ENCODE peak calls at places on chromosomes 3 and 15, in ten cellular contexts. G is body of pancreas, W is A673, T is astrocyte, L is ovary, K is upper lobe of right lung, E is AG10803, V is tibial artery, X is heart right ventricle, C is fibroblast of the aortic adventitia. O is an unnamed sample.

GRCh38 chr3:134621824-134622223 is 29.0 kb downstream of the KY start:
- DNase-seq in G (no peak), W (no peak), T (no peak), L (no peak), K (no peak), E (no peak), V (no peak), X (no peak), C (peak; percentile 81), O (no peak)

GRCh38 chr3:99544819-99545281 is 93.5 kb upstream of the COL8A1 start:
- DNase-seq in G (peak; percentile 3), W (no peak), T (peak; percentile 71), L (no peak), K (no peak), E (peak; percentile 89), V (peak; percentile 47), X (no peak), C (peak; percentile 47), O (peak; percentile 23)

GRCh38 chr3:25448750-25449684 is 21.0 kb downstream of the RARB start:
- DNase-seq in G (peak; percentile 57), W (peak; percentile 90), T (peak; percentile 82), L (peak; percentile 86), K (peak; percentile 86), E (peak; percentile 71), V (peak; percentile 89), X (peak; percentile 92), C (peak; percentile 73), O (peak; percentile 92)

GRCh38 chr3:147521646-147522045 is 112.5 kb downstream of the ZIC1 start:
- DNase-seq in G (no peak), W (no peak), T (peak; percentile 65), L (no peak), K (no peak), E (peak; percentile 42), V (no peak), X (no peak), C (peak; percentile 63), O (no peak)

GRCh38 chr15:39369768-39370167 is 211.1 kb upstream of the THBS1 start:
- DNase-seq in G (no peak), W (no peak), T (no peak), L (no peak), K (no peak), E (no peak), V (no peak), X (no peak), C (no peak), O (no peak)

GRCh38 chr3:44339990-44340389 is 1.4 kb downstream of the TCAIM start:
- DNase-seq in G (no peak), W (no peak), T (no peak), L (no peak), K (no peak), E (no peak), V (no peak), X (no peak), C (no peak), O (no peak)

GRCh38 chr15:38768970-38769369 is 204.4 kb upstream of the RASGRP1 start:
- DNase-seq in G (peak; percentile 7), W (no peak), T (peak; percentile 13), L (peak; percentile 24), K (no peak), E (peak; percentile 84), V (peak; percentile 31), X (no peak), C (peak; percentile 68), O (no peak)

GRCh38 chr15:48897144-48897814 is 19.3 kb downstream of the EID1 start:
- DNase-seq in G (no peak), W (no peak), T (peak; percentile 69), L (no peak), K (no peak), E (peak; percentile 77), V (no peak), X (no peak), C (peak; percentile 84), O (no peak)

GRCh38 chr3:176403531-176403930 is 793.8 kb downstream of the TBL1XR1 start:
- DNase-seq in G (no peak), W (no peak), T (no peak), L (no peak), K (no peak), E (no peak), V (no peak), X (no peak), C (no peak), O (no peak)

GRCh38 chr15:61697796-61698195 is 362.5 kb downstream of the VPS13C start:
- DNase-seq in G (no peak), W (no peak), T (no peak), L (no peak), K (no peak), E (no peak), V (no peak), X (no peak), C (no peak), O (no peak)

GRCh38 chr15:100247228-100248225 is 94.2 kb downstream of the ADAMTS17 start:
- DNase-seq in G (no peak), W (no peak), T (no peak), L (no peak), K (no peak), E (no peak), V (no peak), X (no peak), C (no peak), O (no peak)

GRCh38 chr3:33652736-33653135 is 65.3 kb downstream of the CLASP2 start:
- DNase-seq in G (no peak), W (peak; percentile 19), T (no peak), L (no peak), K (no peak), E (no peak), V (no peak), X (no peak), C (no peak), O (no peak)

GRCh38 chr15:47442366-47442765 is 274.9 kb upstream of the SEMA6D start:
- DNase-seq in G (no peak), W (no peak), T (no peak), L (no peak), K (no peak), E (no peak), V (no peak), X (no peak), C (no peak), O (no peak)

GRCh38 chr3:46289551-46289950 is 47.3 kb downstream of the CCR3 start:
- DNase-seq in G (no peak), W (no peak), T (no peak), L (no peak), K (no peak), E (no peak), V (no peak), X (no peak), C (no peak), O (no peak)

GRCh38 chr3:39124876-39125836 is 17.7 kb downstream of the TTC21A start:
- DNase-seq in G (peak; percentile 68), W (no peak), T (no peak), L (no peak), K (no peak), E (peak; percentile 62), V (no peak), X (no peak), C (peak; percentile 63), O (no peak)

GRCh38 chr3:23723930-23724329 is 81.8 kb upstream of the UBE2E1 start:
- DNase-seq in G (no peak), W (no peak), T (no peak), L (no peak), K (no peak), E (no peak), V (no peak), X (no peak), C (no peak), O (no peak)

GRCh38 chr3:8488877-8489865 is 12.5 kb upstream of the LMCD1 start:
- DNase-seq in G (no peak), W (no peak), T (no peak), L (no peak), K (no peak), E (peak; percentile 71), V (no peak), X (no peak), C (peak; percentile 63), O (no peak)

GRCh38 chr15:56732881-56733130 is 503 bp downstream of the ZNF280D start:
- DNase-seq in G (no peak), W (no peak), T (peak; percentile 55), L (no peak), K (no peak), E (no peak), V (peak; percentile 56), X (no peak), C (no peak), O (no peak)
- H3K4me3 ChIP-seq in G (peak overlapping the region; percentile 45), W (peak overlapping the region; percentile 59), T (peak overlapping the region; percentile 77), L (peak overlapping the region; percentile 86), K (peak overlapping the region; percentile 68), E (peak overlapping the region; percentile 71), V (peak overlapping the region; percentile 84), X (peak overlapping the region; percentile 63), C (peak overlapping the region; percentile 81), O (peak overlapping the region; percentile 75)

GRCh38 chr15:70245932-70246622 is 148.4 kb upstream of the TLE3 start:
- DNase-seq in G (peak; percentile 65), W (no peak), T (peak; percentile 48), L (no peak), K (peak; percentile 76), E (peak; percentile 46), V (peak; percentile 47), X (no peak), C (no peak), O (peak; percentile 41)
- TF ChIP-seq CTCF in G (no peak), W (no peak), T (no peak), L (no peak), K (no peak), E (no peak), V (no peak), X (no peak), C (no peak), O (no peak)

GRCh38 chr3:21542656-21543379 is 208.2 kb downstream of the ZNF385D start:
- DNase-seq in G (no peak), W (no peak), T (no peak), L (no peak), K (no peak), E (no peak), V (no peak), X (no peak), C (no peak), O (no peak)
- H3K4me3 ChIP-seq in G (no peak overlapping the region), W (no peak overlapping the region), T (no peak overlapping the region), L (no peak overlapping the region), K (no peak overlapping the region), E (no peak overlapping the region), V (no peak overlapping the region), X (no peak overlapping the region), C (no peak overlapping the region), O (no peak overlapping the region)

GRCh38 chr3:172126741-172127140 is 87.4 kb downstream of the FNDC3B start:
- DNase-seq in G (no peak), W (no peak), T (no peak), L (no peak), K (no peak), E (no peak), V (no peak), X (no peak), C (no peak), O (no peak)

GRCh38 chr3:172127141-172127540 is 87.8 kb downstream of the FNDC3B start:
- DNase-seq in G (no peak), W (no peak), T (no peak), L (no peak), K (no peak), E (no peak), V (no peak), X (no peak), C (no peak), O (no peak)

GRCh38 chr3:172124271-172124670 is 84.9 kb downstream of the FNDC3B start:
- DNase-seq in G (no peak), W (no peak), T (no peak), L (no peak), K (no peak), E (no peak), V (no peak), X (no peak), C (no peak), O (no peak)

GRCh38 chr3:172125963-172126403 is 86.6 kb downstream of the FNDC3B start:
- DNase-seq in G (peak; percentile 76), W (peak; percentile 74), T (peak; percentile 72), L (no peak), K (no peak), E (peak; percentile 82), V (peak; percentile 61), X (peak; percentile 45), C (peak; percentile 78), O (peak; percentile 68)

GRCh38 chr3:172125053-172125452 is 85.7 kb downstream of the FNDC3B start:
- DNase-seq in G (no peak), W (no peak), T (no peak), L (no peak), K (no peak), E (no peak), V (no peak), X (no peak), C (no peak), O (no peak)
- TF ChIP-seq CTCF in G (no peak), W (peak; percentile 42), T (no peak), L (no peak), K (peak; percentile 7), E (no peak), V (no peak), X (no peak), C (no peak), O (no peak)

O was measured in left ventricle myocardium inferior.